ENCODE peak calls at places on chromosomes 16 and 17, in nine cellular contexts. N is activated naive CD4-positive, alpha-beta T cell treated with anti-CD3 and anti-CD28 coated beads, Interleukin-2, amount 10 ng/mL, durations not matched to agents 7 days and 5 days; B is NCI-H2081; H is stimulated activated CD8-positive, alpha-beta memory T cell treated with anti-CD3 and anti-CD28 coated beads, Interleukin-15, amount 100 ng/mL, for 1 hour; S is HTR-8/SVneo; A is fibroblast of villous mesenchyme; X is ACHN; Z is GM23338; O is DND-41. F is an unnamed sample.
A peak's percentile ranks its signal among the peaks of the same experiment; 100 is the strongest.

GRCh38 chr17:48725005-48725293 is 2.0 kb downstream of the PRAC2 start:
- DNase-seq in N (no peak), B (no peak), H (no peak), S (no peak), A (no peak), X (no peak), Z (no peak), O (no peak), F (no peak)

GRCh38 chr17:50412188-50412732 is 13.8 kb upstream of the ACSF2 start:
- DNase-seq in N (no peak), B (no peak), H (no peak), S (no peak), A (no peak), X (no peak), Z (no peak), O (no peak), F (no peak)

GRCh38 chr16:5917436-5917835 is 819.8 kb upstream of the EEF2KMT start:
- DNase-seq in N (no peak), B (no peak), H (no peak), S (no peak), A (no peak), X (no peak), Z (no peak), O (no peak), F (no peak)

GRCh38 chr16:23131841-23132576 is 17.2 kb downstream of the USP31 start:
- DNase-seq in N (no peak), B (no peak), H (no peak), S (no peak), A (peak; percentile 82), X (no peak), Z (no peak), O (no peak), F (no peak)

GRCh38 chr17:66397486-66397885 is 95.1 kb downstream of the PRKCA start:
- DNase-seq in N (no peak), B (no peak), H (no peak), S (no peak), A (no peak), X (no peak), Z (no peak), O (no peak), F (no peak)

GRCh38 chr17:41632482-41633105 is 8.2 kb upstream of the KRT17 start:
- DNase-seq in N (no peak), B (no peak), H (no peak), S (no peak), A (no peak), X (no peak), Z (no peak), O (no peak), F (no peak)

GRCh38 chr17:35578929-35579448 is 618 bp upstream of the PEX12 start:
- DNase-seq in N (no peak), B (no peak), H (no peak), S (no peak), A (no peak), X (no peak), Z (no peak), O (no peak), F (peak; percentile 9)

GRCh38 chr17:8041249-8041928 is 2.5 kb downstream of the ALOX15B start:
- DNase-seq in N (peak; percentile 67), B (peak; percentile 36), H (no peak), S (peak; percentile 63), A (peak; percentile 91), X (peak; percentile 61), Z (peak; percentile 79), O (peak; percentile 40), F (peak; percentile 53)

GRCh38 chr17:4297351-4297750 is 33.6 kb upstream of the ANKFY1 start:
- DNase-seq in N (no peak), B (no peak), H (no peak), S (no peak), A (no peak), X (no peak), Z (no peak), O (no peak), F (no peak)

GRCh38 chr16:84919267-84919666 is 92.1 kb downstream of the ZDHHC7 start:
- DNase-seq in N (no peak), B (no peak), H (no peak), S (no peak), A (no peak), X (no peak), Z (no peak), O (no peak), F (no peak)

GRCh38 chr16:57192720-57193486 is 6.8 kb downstream of the RSPRY1 start:
- DNase-seq in N (no peak), B (no peak), H (no peak), S (no peak), A (peak; percentile 85), X (peak; percentile 26), Z (no peak), O (no peak), F (no peak)